ENCODE peak calls at places on chromosome 12, in eight cellular contexts. L, E, H, B, J, W, N and A are unnamed samples.

GRCh38 chr12:88889326-88890110 is 309.2 kb upstream of the KITLG start:
- DNase-seq in L (no peak), E (no peak), H (no peak), B (no peak), J (no peak), W (no peak), N (no peak), A (no peak)

GRCh38 chr12:105256011-105256410 is 20.0 kb upstream of the APPL2 start:
- DNase-seq in L (no peak), E (no peak), H (no peak), B (no peak), J (no peak), W (no peak), N (no peak), A (no peak)

GRCh38 chr12:119328111-119328510 is 6.4 kb upstream of the CCDC60 start:
- DNase-seq in L (peak; percentile 6), E (no peak), H (no peak), B (no peak), J (peak; percentile 8), W (peak; percentile 33), N (peak; percentile 57), A (peak; percentile 54)

GRCh38 chr12:2291182-2291832 is 238.5 kb downstream of the CACNA1C start:
- DNase-seq in L (peak; percentile 16), E (no peak), H (no peak), B (peak; percentile 36), J (no peak), W (peak; percentile 51), N (no peak), A (peak; percentile 63)

GRCh38 chr12:76922821-76923315 is 44.0 kb upstream of the CSRP2 start:
- DNase-seq in L (no peak), E (no peak), H (no peak), B (no peak), J (no peak), W (no peak), N (no peak), A (no peak)

GRCh38 chr12:16523570-16524331 is 82.2 kb downstream of the LMO3 start:
- DNase-seq in L (no peak), E (no peak), H (no peak), B (no peak), J (no peak), W (no peak), N (no peak), A (no peak)

GRCh38 chr12:108187831-108188230 is 58.7 kb downstream of the WSCD2 start:
- DNase-seq in L (no peak), E (no peak), H (no peak), B (no peak), J (no peak), W (no peak), N (no peak), A (no peak)

GRCh38 chr12:2963154-2963759 is 4.1 kb downstream of the TEAD4 start:
- DNase-seq in L (no peak), E (no peak), H (no peak), B (peak; percentile 45), J (no peak), W (no peak), N (peak; percentile 31), A (no peak)

GRCh38 chr12:100324498-100324897 is 32.4 kb upstream of the SLC17A8 start:
- DNase-seq in L (no peak), E (no peak), H (no peak), B (no peak), J (no peak), W (no peak), N (no peak), A (no peak)

GRCh38 chr12:40691913-40692616 is at the start of gene CNTN1:
- DNase-seq in L (peak; percentile 26), E (no peak), H (no peak), B (peak; percentile 42), J (no peak), W (peak; percentile 92), N (no peak), A (peak; percentile 82)

GRCh38 chr12:130288201-130288600 is 49.5 kb upstream of the PIWIL1 start:
- DNase-seq in L (no peak), E (no peak), H (no peak), B (no peak), J (no peak), W (no peak), N (no peak), A (no peak)

GRCh38 chr12:103391103-103391502 is 104.7 kb downstream of the C12orf42 start:
- DNase-seq in L (no peak), E (no peak), H (no peak), B (no peak), J (no peak), W (no peak), N (no peak), A (no peak)

GRCh38 chr12:12722351-12723146 is 5.4 kb downstream of the CDKN1B start:
- DNase-seq in L (peak; percentile 78), E (no peak), H (no peak), B (no peak), J (no peak), W (no peak), N (no peak), A (no peak)

GRCh38 chr12:103634732-103635131 is 47.7 kb downstream of the STAB2 start:
- DNase-seq in L (no peak), E (no peak), H (no peak), B (no peak), J (no peak), W (no peak), N (no peak), A (no peak)

GRCh38 chr12:96033549-96034389 is 1.6 kb downstream of the LTA4H start:
- DNase-seq in L (no peak), E (no peak), H (no peak), B (no peak), J (no peak), W (no peak), N (no peak), A (no peak)

GRCh38 chr12:112488257-112488926 is 69.6 kb downstream of the PTPN11 start:
- DNase-seq in L (no peak), E (no peak), H (no peak), B (no peak), J (no peak), W (no peak), N (no peak), A (no peak)

GRCh38 chr12:93317227-93317626 is 60.5 kb upstream of the NUDT4 start:
- DNase-seq in L (no peak), E (no peak), H (no peak), B (no peak), J (no peak), W (no peak), N (no peak), A (no peak)

GRCh38 chr12:47095446-47096236 is 15.9 kb upstream of the AMIGO2 start:
- DNase-seq in L (no peak), E (no peak), H (no peak), B (no peak), J (no peak), W (no peak), N (no peak), A (no peak)

GRCh38 chr12:41514907-41515306 is 326.8 kb downstream of the PDZRN4 start:
- DNase-seq in L (no peak), E (no peak), H (no peak), B (no peak), J (no peak), W (no peak), N (no peak), A (no peak)

GRCh38 chr12:87930033-87930432 is 99.2 kb downstream of the C12orf50 start:
- DNase-seq in L (no peak), E (no peak), H (no peak), B (no peak), J (no peak), W (no peak), N (no peak), A (no peak)

GRCh38 chr12:100473716-100474150 is at the start of gene NR1H4:
- DNase-seq in L (no peak), E (no peak), H (no peak), B (no peak), J (no peak), W (peak; percentile 67), N (no peak), A (no peak)

GRCh38 chr12:6342140-6342889 is 439 bp upstream of the TNFRSF1A start:
- DNase-seq in L (no peak), E (no peak), H (no peak), B (no peak), J (no peak), W (no peak), N (no peak), A (no peak)
- H3K4me1 ChIP-seq in L (peaks cover 19% of the 10 kb centered on the region), E (peaks cover 47% of the 10 kb centered on the region), H (peaks cover 73% of the 10 kb centered on the region), B (peaks cover 62% of the 10 kb centered on the region), J (peaks cover 55% of the 10 kb centered on the region), W (peaks cover 49% of the 10 kb centered on the region), N (peaks cover 64% of the 10 kb centered on the region), A (peaks cover 15% of the 10 kb centered on the region)

DNA sequence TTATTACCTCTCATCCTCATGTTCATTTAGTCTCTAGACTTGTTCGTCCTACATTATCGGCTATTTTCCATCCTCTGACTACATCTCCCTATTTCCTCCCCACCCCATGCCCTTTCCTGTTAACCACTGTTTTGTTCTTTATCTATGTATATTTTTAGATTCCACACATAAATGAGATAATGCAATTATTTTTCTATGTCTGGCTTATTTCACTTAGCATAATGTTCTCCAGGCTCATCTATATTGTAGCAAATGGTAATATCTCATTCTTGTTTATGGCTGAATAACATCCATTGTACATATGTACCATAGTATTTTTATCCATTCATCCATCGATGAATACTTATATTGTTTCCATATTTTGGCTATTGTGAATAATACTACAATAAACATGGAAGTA is 84.6 kb upstream of the PTPRR start:
- DNase-seq in L (no peak), E (no peak), H (no peak), B (no peak), J (no peak), W (no peak), N (no peak), A (no peak)
- H3K27me3 ChIP-seq in L (no peaks in the 10 kb centered on the region), E (no peaks in the 10 kb centered on the region), H (no peaks in the 10 kb centered on the region), B (no peaks in the 10 kb centered on the region), J (no peaks in the 10 kb centered on the region), W (no peaks in the 10 kb centered on the region), N (no peaks in the 10 kb centered on the region), A (no peaks in the 10 kb centered on the region)

DNA sequence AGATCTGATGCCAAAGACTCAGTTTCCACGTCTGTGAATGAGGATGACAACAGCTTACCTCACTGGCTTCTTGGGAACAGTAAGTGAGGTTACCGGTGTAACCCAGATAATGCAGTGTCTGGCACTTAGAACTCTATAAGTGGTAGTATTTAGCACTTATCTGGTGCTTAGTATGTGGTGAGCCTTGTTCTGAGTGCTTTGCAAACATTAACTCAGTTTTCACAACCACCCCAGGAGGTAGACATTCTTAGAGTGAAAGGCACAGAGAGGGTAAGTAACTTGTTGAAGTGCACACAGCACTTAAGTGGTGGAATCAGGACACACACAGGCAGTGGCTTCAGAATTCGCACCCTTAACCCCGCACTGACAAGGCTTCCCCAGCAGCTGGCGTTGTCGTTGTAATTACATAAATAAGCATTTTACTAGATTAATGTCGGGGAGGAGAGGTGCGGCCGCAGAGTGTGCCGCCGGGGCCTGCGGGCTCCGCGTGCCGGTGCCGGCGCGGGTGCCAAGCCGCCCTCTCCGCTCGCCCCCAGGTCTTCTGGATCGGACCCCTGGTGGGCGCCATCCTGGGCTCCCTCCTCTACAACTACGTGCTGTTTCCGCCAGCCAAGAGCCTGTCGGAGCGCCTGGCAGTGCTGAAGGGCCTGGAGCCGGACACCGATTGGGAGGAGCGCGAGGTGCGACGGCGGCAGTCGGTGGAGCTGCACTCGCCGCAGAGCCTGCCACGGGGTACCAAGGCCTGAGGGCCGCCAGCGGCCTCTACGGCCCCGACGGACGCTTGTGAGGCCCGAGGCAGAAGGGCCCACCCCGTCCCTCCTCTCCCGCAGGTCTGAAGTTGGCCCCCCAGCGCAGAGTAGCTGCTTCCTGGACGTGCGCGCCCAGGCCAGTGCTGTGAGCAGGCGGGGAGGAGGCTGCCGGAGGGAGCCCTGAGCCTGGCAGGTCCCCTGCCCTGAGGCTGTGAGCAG is 4.6 kb downstream of the AQP2 start:
- DNase-seq in L (no peak), E (no peak), H (no peak), B (no peak), J (no peak), W (no peak), N (no peak), A (no peak)
- H3K4me1 ChIP-seq in L (no peaks in the 10 kb centered on the region), E (no peaks in the 10 kb centered on the region), H (no peaks in the 10 kb centered on the region), B (peaks cover 14% of the 10 kb centered on the region), J (peaks cover 2% of the 10 kb centered on the region), W (peaks cover 4% of the 10 kb centered on the region), N (peaks cover 7% of the 10 kb centered on the region), A (peaks cover 2% of the 10 kb centered on the region)

GRCh38 chr12:109714913-109715244 is 1.3 kb downstream of the FAM222A start:
- DNase-seq in L (no peak), E (no peak), H (no peak), B (no peak), J (no peak), W (no peak), N (no peak), A (no peak)
- H3K27me3 ChIP-seq in L (no peaks in the 10 kb centered on the region), E (peaks cover 6% of the 10 kb centered on the region), H (peaks cover 7% of the 10 kb centered on the region), B (no peaks in the 10 kb centered on the region), J (peaks cover 4% of the 10 kb centered on the region), W (no peaks in the 10 kb centered on the region), N (peaks cover 14% of the 10 kb centered on the region), A (peaks cover 4% of the 10 kb centered on the region)